ENCODE peak calls at places on chromosomes 7 and 10, in five cellular contexts. E, C, V, G and P are unnamed samples.

GRCh38 chr10:105023223-105023622 is 382.1 kb downstream of the SORCS3 start:
- DNase-seq in E (no peak), C (no peak), V (no peak), G (no peak), P (no peak)

GRCh38 chr7:69399038-69399800 is 199.1 kb upstream of the AUTS2 start:
- DNase-seq in V (no peak), C (no peak), E (no peak), G (no peak), P (no peak)

GRCh38 chr7:107506683-107507339 is 37.0 kb downstream of the GPR22 start:
- DNase-seq in E (no peak), V (peak; percentile 32), C (no peak), G (peak; percentile 96), P (no peak)

GRCh38 chr10:105879396-105879795 is 1238.3 kb downstream of the SORCS3 start:
- DNase-seq in E (no peak), C (no peak), V (no peak), G (no peak), P (no peak)

GRCh38 chr7:86814980-86815379 is 171.3 kb downstream of the GRM3 start:
- DNase-seq in V (no peak), E (no peak), G (peak; percentile 2), C (peak; percentile 23), P (peak; percentile 31)

GRCh38 chr7:129993275-129993674 is 40.5 kb upstream of the UBE2H start:
- DNase-seq in V (no peak), E (no peak), G (no peak), C (no peak), P (no peak)

GRCh38 chr7:25968205-25968993 is 183.6 kb upstream of the NFE2L3 start:
- DNase-seq in G (no peak), V (no peak), C (peak; percentile 97), E (no peak), P (peak; percentile 97)

GRCh38 chr7:151025924-151026671 is 1.8 kb upstream of the ATG9B start:
- DNase-seq in G (peak; percentile 88), E (no peak), V (no peak), C (no peak), P (no peak)

GRCh38 chr10:113493195-113493594 is 59.7 kb upstream of the HABP2 start:
- DNase-seq in C (no peak), V (no peak), E (no peak), G (peak; percentile 78), P (no peak)

GRCh38 chr7:33726582-33726981 is 178.8 kb upstream of the BMPER start:
- DNase-seq in G (peak; percentile 48), V (no peak), E (no peak), C (no peak), P (no peak)

GRCh38 chr10:28378986-28379585 is 76.2 kb upstream of the MPP7 start:
- DNase-seq in E (no peak), V (no peak), G (no peak), C (no peak), P (no peak)

GRCh38 chr10:101760510-101760909 is 15.4 kb downstream of the FGF8 start:
- DNase-seq in G (no peak), V (no peak), E (peak; percentile 33), C (no peak), P (no peak)

GRCh38 chr7:116455009-116455408 is 44.5 kb upstream of the CAV2 start:
- DNase-seq in C (no peak), V (no peak), G (peak; percentile 68), E (no peak), P (no peak)

GRCh38 chr7:157507987-157508386 is 171.2 kb downstream of the DNAJB6 start:
- DNase-seq in G (no peak), E (no peak), C (no peak), V (no peak), P (no peak)

GRCh38 chr10:35492387-35493195 is 112.5 kb upstream of the GJD4 start:
- DNase-seq in C (no peak), E (no peak), V (no peak), G (peak; percentile 57), P (no peak)

GRCh38 chr10:130160775-130161174 is 24.6 kb downstream of the GLRX3 start:
- DNase-seq in E (no peak), C (peak; percentile 26), V (no peak), G (no peak), P (no peak)

GRCh38 chr7:92279429-92280031 is 33.8 kb downstream of the ANKIB1 start:
- DNase-seq in C (no peak), V (no peak), E (no peak), G (no peak), P (no peak)

GRCh38 chr10:24643679-24644209 is 79.9 kb downstream of the ARHGAP21 start:
- DNase-seq in V (no peak), G (peak; percentile 23), C (no peak), E (no peak), P (no peak)

GRCh38 chr7:140673063-140673769 is 471 bp downstream of the ADCK2 start:
- DNase-seq in C (peak; percentile 69), E (peak; percentile 70), G (peak; percentile 61), V (peak; percentile 40), P (no peak)

GRCh38 chr10:101035916-101036702 is 5.1 kb downstream of the SFXN3 start:
- DNase-seq in V (no peak), E (no peak), C (no peak), G (no peak), P (no peak)

DNA sequence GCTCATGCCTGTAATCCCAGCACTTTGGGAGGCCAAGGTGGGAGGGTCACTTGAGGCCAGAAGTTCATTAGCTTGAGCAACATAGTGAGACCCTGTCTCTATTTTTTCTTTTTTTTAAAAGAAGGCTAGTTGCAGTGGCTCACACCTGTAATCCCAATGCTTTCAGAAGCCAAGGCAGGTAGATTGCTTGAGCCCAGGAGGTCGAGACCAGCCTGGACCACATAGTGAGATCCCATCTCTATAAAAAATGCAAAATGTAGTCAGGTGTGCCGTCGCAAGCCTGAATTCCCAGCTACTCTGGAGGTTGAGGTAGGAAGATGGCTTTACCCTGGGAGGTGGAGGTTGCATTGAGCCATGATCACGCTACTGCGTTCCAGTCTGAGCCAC is 7.5 kb downstream of the NYAP1 start:
- DNase-seq in G (no peak), E (no peak), C (no peak), V (no peak), P (no peak)
- TF ChIP-seq CTCF in G (no peak), E (no peak), C (no peak), V (no peak), P (no peak)

GRCh38 chr7:142494021-142494420 is 236.2 kb upstream of the PRSS58 start:
- DNase-seq in C (no peak), V (no peak), G (no peak), E (no peak), P (no peak)

GRCh38 chr7:142500364-142500763 is 242.5 kb upstream of the PRSS58 start:
- DNase-seq in G (peak; percentile 22), C (no peak), V (no peak), E (no peak), P (no peak)

GRCh38 chr7:142499641-142500040 is 241.8 kb upstream of the PRSS58 start:
- DNase-seq in G (no peak), V (no peak), C (no peak), E (no peak), P (no peak)

GRCh38 chr7:142498364-142498763 is 240.5 kb upstream of the PRSS58 start:
- DNase-seq in C (no peak), G (peak; percentile 82), V (no peak), E (no peak), P (no peak)

DNA sequence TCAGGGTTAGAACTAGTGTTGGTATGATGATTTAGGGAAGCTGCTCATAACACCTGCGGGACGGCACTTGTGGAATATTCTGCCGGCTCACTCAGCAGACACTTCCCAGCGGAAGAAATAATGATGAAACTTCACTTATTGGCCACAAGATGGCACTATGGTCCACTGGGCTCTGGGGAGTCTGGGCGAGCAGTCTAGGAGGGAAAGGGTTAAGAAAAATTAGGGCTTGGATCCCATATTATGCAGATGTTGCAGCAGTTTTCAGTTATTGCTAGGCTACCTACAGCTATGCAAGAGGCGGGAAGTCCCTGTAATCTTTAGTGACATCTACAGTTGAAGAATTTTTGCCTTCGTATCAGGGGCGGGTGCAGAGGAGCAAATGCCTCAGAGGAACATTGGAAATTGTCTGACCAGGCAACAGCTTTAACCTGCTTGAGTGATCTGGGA is 238.7 kb upstream of the PRSS58 start:
- DNase-seq in G (peak; percentile 67), V (no peak), C (peak; percentile 35), E (no peak), P (no peak)
- H3K4me3 ChIP-seq in G (no peak overlapping the region), V (no peak overlapping the region), C (no peak overlapping the region), E (no peak overlapping the region), P (no peak overlapping the region)

GRCh38 chr7:80661729-80662128 is 23.3 kb downstream of the CD36 start:
- DNase-seq in E (no peak), V (no peak), G (no peak), C (no peak), P (no peak)
- TF ChIP-seq CTCF in E (no peak), V (no peak), G (peak; percentile 26), C (peak; percentile 50), P (peak; percentile 20)

DNA sequence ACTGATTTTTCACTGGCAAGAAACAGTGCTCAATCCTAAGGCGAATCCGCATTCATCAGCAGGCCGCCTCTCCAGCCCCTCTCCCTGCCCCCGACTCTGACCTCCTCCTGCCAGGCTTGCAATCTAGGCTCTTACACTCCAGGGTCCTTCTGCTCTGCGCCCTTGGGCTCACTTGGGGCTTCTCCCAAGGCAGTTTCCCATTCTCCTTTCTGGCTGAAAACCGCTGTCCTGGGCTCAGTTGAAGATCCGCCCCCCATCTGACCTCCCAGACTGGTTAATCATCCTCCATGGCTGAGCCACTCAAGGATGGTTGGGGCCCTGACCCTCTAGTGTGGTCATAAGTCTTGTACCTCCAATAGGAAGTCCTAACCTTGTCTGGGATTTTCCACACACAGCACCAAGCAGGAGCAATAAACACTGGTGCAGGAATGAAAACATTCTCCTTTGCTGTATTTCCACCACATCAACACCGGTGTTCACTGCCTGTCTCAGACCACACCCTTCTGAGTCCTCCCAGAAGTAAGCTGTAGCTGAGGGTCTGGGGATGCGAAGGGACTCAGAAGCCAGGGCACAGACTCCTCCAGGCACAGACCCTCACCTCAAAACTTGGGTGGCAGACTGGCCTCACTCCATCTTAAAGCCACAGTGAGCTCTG is 42.4 kb downstream of the TNS3 start:
- DNase-seq in E (no peak), G (no peak), V (no peak), C (no peak), P (no peak)
- H3K4me3 ChIP-seq in E (no peak overlapping the region), G (no peak overlapping the region), V (no peak overlapping the region), C (no peak overlapping the region), P (no peak overlapping the region)

GRCh38 chr7:106125417-106125816 is 13.3 kb upstream of the SYPL1 start:
- DNase-seq in G (no peak), C (no peak), V (no peak), E (no peak), P (no peak)
- TF ChIP-seq CTCF in G (no peak), C (no peak), V (no peak), E (no peak), P (no peak)

GRCh38 chr10:62503871-62504270 is 129.7 kb downstream of the ZNF365 start:
- DNase-seq in G (no peak), V (no peak), E (no peak), C (no peak), P (no peak)
- H3K4me3 ChIP-seq in G (no peak overlapping the region), V (no peak overlapping the region), E (no peak overlapping the region), C (no peak overlapping the region), P (no peak overlapping the region)